ENCODE peak calls at places on chromosomes 16 and 17, in seven cellular contexts. F is HepG2, S is mammary epithelial cell, I is pancreas, X is AG04450, B is omental fat pad, W is tibial artery. J is an unnamed sample.

GRCh38 chr17:77772461-77772897 is 186.0 kb upstream of the TNRC6C start:
- DNase-seq in S (no peak), B (no peak), W (peak; percentile 47), F (peak; percentile 56), X (no peak), I (peak; percentile 74), J (no peak)

GRCh38 chr17:61383689-61384201 is 15.9 kb upstream of the TBX2 start:
- DNase-seq in B (no peak), F (no peak), X (no peak), W (no peak), I (no peak), S (no peak), J (no peak)

GRCh38 chr16:3458852-3459361 is 15.4 kb downstream of the NAA60 start:
- DNase-seq in B (no peak), F (peak; percentile 94), S (no peak), W (no peak), I (no peak), X (no peak), J (no peak)

GRCh38 chr17:956905-957304 is 22.7 kb downstream of the NXN start:
- DNase-seq in S (peak; percentile 79), X (no peak), W (no peak), I (no peak), B (no peak), F (no peak), J (no peak)

GRCh38 chr16:3214904-3215600 is 19.9 kb downstream of the ZNF200 start:
- DNase-seq in I (no peak), X (no peak), B (no peak), S (no peak), W (no peak), F (no peak), J (no peak)

GRCh38 chr17:78347453-78347852 is 12.4 kb downstream of the SOCS3 start:
- DNase-seq in W (no peak), B (no peak), I (peak; percentile 81), F (no peak), S (no peak), X (no peak), J (no peak)

GRCh38 chr16:2858245-2859025 is 465 bp upstream of the PRSS22 start:
- DNase-seq in X (no peak), I (peak; percentile 97), B (no peak), F (no peak), W (no peak), S (peak; percentile 94), J (no peak)

GRCh38 chr16:57723170-57723569 is 12.4 kb upstream of the KATNB1 start:
- DNase-seq in B (no peak), W (no peak), X (no peak), S (no peak), F (peak; percentile 42), I (peak; percentile 14), J (no peak)

GRCh38 chr17:19311421-19312215 is 50.9 kb downstream of the B9D1 start:
- DNase-seq in W (no peak), X (no peak), B (no peak), F (no peak), I (no peak), S (no peak), J (no peak)

GRCh38 chr17:40604327-40605080 is 39.2 kb upstream of the CCR7 start:
- DNase-seq in B (no peak), S (no peak), X (no peak), W (no peak), I (no peak), F (no peak), J (no peak)

GRCh38 chr16:30335598-30336474 is 19.3 kb downstream of the CD2BP2 start:
- DNase-seq in B (no peak), F (peak; percentile 96), X (no peak), S (peak; percentile 58), I (no peak), W (no peak), J (no peak)

GRCh38 chr16:19872179-19872863 is 12.3 kb downstream of the GPRC5B start:
- DNase-seq in S (no peak), F (no peak), I (no peak), B (no peak), X (no peak), W (no peak), J (no peak)

GRCh38 chr16:15418206-15418605 is 16.2 kb upstream of the BMERB1 start:
- DNase-seq in X (no peak), S (no peak), B (no peak), I (no peak), W (no peak), F (no peak), J (no peak)

GRCh38 chr16:65833171-65833871 is 533.2 kb upstream of the CDH5 start:
- DNase-seq in W (no peak), F (no peak), X (peak; percentile 13), B (no peak), I (no peak), S (peak; percentile 3), J (no peak)

GRCh38 chr16:86033016-86033474 is 134.1 kb downstream of the IRF8 start:
- DNase-seq in X (no peak), I (no peak), F (no peak), B (no peak), W (peak; percentile 16), S (no peak), J (no peak)

GRCh38 chr16:78133919-78134318 is 34.5 kb downstream of the WWOX start:
- DNase-seq in I (no peak), F (peak; percentile 87), S (no peak), W (no peak), X (no peak), B (no peak), J (no peak)

GRCh38 chr17:68674271-68674925 is 73.2 kb upstream of the FAM20A start:
- DNase-seq in F (no peak), X (no peak), W (no peak), S (no peak), I (no peak), B (no peak), J (no peak)

GRCh38 chr17:37607637-37608368 is 1.4 kb downstream of the SYNRG start:
- DNase-seq in S (no peak), B (no peak), W (no peak), X (no peak), I (no peak), F (no peak), J (no peak)

GRCh38 chr16:2981177-2981898 is 1.1 kb upstream of the PKMYT1 start:
- DNase-seq in B (no peak), F (peak; percentile 72), I (peak; percentile 51), S (no peak), X (no peak), W (no peak), J (no peak)

GRCh38 chr16:57619606-57620315 is 8.7 kb upstream of the ADGRG1 start:
- DNase-seq in B (no peak), W (no peak), S (peak; percentile 91), F (peak; percentile 46), X (no peak), I (peak; percentile 95), J (no peak)

GRCh38 chr17:71360301-71360700 is 760.5 kb upstream of the SOX9 start:
- DNase-seq in X (no peak), S (peak; percentile 25), F (no peak), W (no peak), B (no peak), I (no peak), J (no peak)

GRCh38 chr17:58248955-58249269 is 10.5 kb downstream of the LPO start:
- DNase-seq in X (no peak), I (no peak), B (no peak), F (no peak), S (no peak), W (no peak), J (no peak)
- TF ChIP-seq CTCF in X (no peak), I (no peak), B (no peak), F (no peak), S (no peak), W (no peak), J (no peak)

GRCh38 chr17:6797718-6798351 is 21.8 kb downstream of the FBXO39 start:
- DNase-seq in I (no peak), W (no peak), B (no peak), F (peak; percentile 15), X (no peak), S (peak; percentile 32), J (no peak)

GRCh38 chr17:6799738-6800137 is 23.7 kb downstream of the FBXO39 start:
- DNase-seq in W (no peak), X (no peak), I (no peak), B (no peak), S (no peak), F (no peak), J (no peak)

GRCh38 chr17:6796017-6796886 is 20.2 kb downstream of the FBXO39 start:
- DNase-seq in I (no peak), W (no peak), X (no peak), S (peak; percentile 32), F (peak; percentile 86), B (no peak), J (no peak)

GRCh38 chr17:6796887-6797490 is 21.0 kb downstream of the FBXO39 start:
- DNase-seq in S (peak; percentile 94), I (no peak), W (no peak), B (no peak), F (no peak), X (no peak), J (no peak)

GRCh38 chr17:6800422-6801027 is 24.5 kb downstream of the FBXO39 start:
- DNase-seq in B (no peak), I (no peak), S (no peak), X (no peak), F (no peak), W (no peak), J (no peak)
- TF ChIP-seq CTCF in B (no peak), I (peak; percentile 9), S (peak; percentile 53), X (no peak), F (no peak), W (no peak), J (peak; percentile 62)

GRCh38 chr17:36532435-36532975 is 2.2 kb downstream of the MYO19 start:
- DNase-seq in X (no peak), W (no peak), I (no peak), B (no peak), F (no peak), S (peak; percentile 74), J (no peak)

GRCh38 chr17:36534881-36535668 is at the start of gene PIGW:
- DNase-seq in F (peak; percentile 82), S (peak; percentile 92), B (peak; percentile 44), I (peak; percentile 93), W (peak; percentile 75), X (peak; percentile 63), J (peak; percentile 90)

GRCh38 chr17:36529121-36529520 is 5.5 kb downstream of the MYO19 start:
- DNase-seq in W (no peak), F (no peak), I (no peak), X (no peak), S (peak; percentile 68), B (no peak), J (no peak)

GRCh38 chr17:36535669-36536081 is 888 bp downstream of the PIGW start:
- DNase-seq in F (no peak), W (no peak), I (no peak), X (no peak), S (no peak), B (no peak), J (no peak)

GRCh38 chr17:36534117-36534880 is at the start of gene MYO19:
- DNase-seq in B (peak; percentile 42), W (peak; percentile 56), X (no peak), F (peak; percentile 62), I (peak; percentile 90), S (peak; percentile 96), J (peak; percentile 74)
- TF ChIP-seq CTCF in B (peak; percentile 39), W (no peak), X (peak; percentile 61), F (peak; percentile 83), I (peak; percentile 43), S (peak; percentile 65), J (peak; percentile 82)

GRCh38 chr17:17313350-17313991 is 10.3 kb downstream of the NT5M start:
- DNase-seq in X (no peak), F (peak; percentile 67), S (peak; percentile 45), W (no peak), B (no peak), I (peak; percentile 82), J (no peak)
- TF ChIP-seq CTCF in X (peak; percentile 51), F (peak; percentile 91), S (peak; percentile 89), W (peak; percentile 19), B (no peak), I (peak; percentile 50), J (peak; percentile 52)